ENCODE peak calls at places on chromosomes 7 and 10, in six cellular contexts. G, B, A, X, I and R are unnamed samples. For H3K4me1, the result is how much of the 10 kb centered on the place peaks cover.

GRCh38 chr7:117157871-117158209 is 165.0 kb downstream of the WNT2 start:
- DNase-seq in I (no peak), X (no peak), B (no peak), A (no peak), G (no peak), R (no peak)

GRCh38 chr7:1019789-1020610 is 24.3 kb upstream of the GPR146 start:
- DNase-seq in G (no peak), I (no peak), B (no peak), X (no peak), A (no peak), R (no peak)

GRCh38 chr10:100887761-100888296 is 24.9 kb upstream of the SLF2 start:
- DNase-seq in A (no peak), B (no peak), X (no peak), G (no peak), I (no peak), R (no peak)

GRCh38 chr10:43955002-43955596 is 306.4 kb upstream of the ZNF32 start:
- DNase-seq in X (no peak), B (peak), A (no peak), I (no peak), G (no peak), R (no peak)

GRCh38 chr10:126090911-126091728 is 194.8 kb downstream of the FANK1 start:
- DNase-seq in I (peak), G (no peak), B (no peak), A (no peak), X (no peak), R (no peak)

GRCh38 chr10:77542860-77543259 is 94.7 kb downstream of the KCNMA1 start:
- DNase-seq in I (no peak), X (peak), G (no peak), B (no peak), A (no peak), R (no peak)

GRCh38 chr7:129923709-129924108 is 29.1 kb downstream of the UBE2H start:
- DNase-seq in X (no peak), G (no peak), A (no peak), I (peak), B (no peak), R (no peak)

GRCh38 chr7:79290841-79291497 is 162.5 kb downstream of the MAGI2 start:
- DNase-seq in B (no peak), G (no peak), I (peak), X (no peak), A (no peak), R (no peak)

DNA sequence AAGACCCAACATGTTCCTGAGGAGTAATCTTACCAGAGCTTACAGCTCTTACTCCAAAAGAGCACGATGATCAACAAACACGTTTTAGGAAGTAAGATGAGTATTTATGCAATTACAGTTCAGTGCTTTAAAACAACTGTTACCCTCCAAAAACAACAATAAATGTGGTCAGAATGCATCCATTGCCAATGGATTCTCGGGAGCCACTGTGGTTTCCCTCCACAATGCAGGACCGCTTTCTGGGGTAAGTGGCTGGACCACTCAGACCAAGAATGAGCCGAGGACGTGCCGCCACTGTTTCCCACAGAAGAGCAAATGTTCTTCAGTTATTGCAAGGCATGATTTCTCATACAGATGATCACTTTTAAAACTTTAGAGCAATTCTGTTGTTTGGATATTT is 232.3 kb upstream of the MKLN1 start:
- DNase-seq in I (no peak), B (no peak), G (no peak), A (no peak), X (no peak), R (no peak)
- H3K4me1 ChIP-seq in I (under half), B (half or more), G (under half), A (under half), X (half or more), R (under half)

DNA sequence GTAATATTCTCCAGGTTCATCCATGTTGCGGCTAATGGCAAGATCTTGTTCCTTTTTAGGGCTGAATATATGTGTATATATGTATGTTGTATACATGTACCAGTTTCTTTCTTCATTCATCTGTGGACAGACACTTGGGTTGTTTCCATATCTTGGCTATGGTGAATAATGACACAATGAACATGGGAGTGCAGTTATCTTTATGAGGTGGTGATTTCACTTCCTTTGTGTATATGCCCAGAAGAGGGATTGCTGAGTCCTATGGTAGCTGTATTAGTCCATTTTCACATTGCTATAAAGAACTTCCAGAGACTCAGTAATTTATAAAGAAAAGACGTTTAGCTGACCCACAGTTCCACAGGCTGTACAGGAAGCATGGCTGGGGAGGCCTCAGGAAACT is 17.1 kb upstream of the TSPAN15 start:
- DNase-seq in G (no peak), X (no peak), B (no peak), A (no peak), I (no peak), R (no peak)
- H2AFZ ChIP-seq in G (no peak), X (no peak), B (no peak), A (no peak), I (no peak), R (no peak)

GRCh38 chr10:69406816-69407580 is 9.7 kb downstream of the TACR2 start:
- DNase-seq in X (no peak), G (no peak), A (no peak), B (no peak), I (no peak), R (no peak)
- H3K4me1 ChIP-seq in X (under half), G (under half), A (under half), B (under half), I (under half), R (under half)

GRCh38 chr10:76234827-76235226 is 803.4 kb downstream of the LRMDA start:
- DNase-seq in I (no peak), G (no peak), B (no peak), A (no peak), X (no peak), R (no peak)

GRCh38 chr10:76231258-76231934 is 800.0 kb downstream of the LRMDA start:
- DNase-seq in X (no peak), I (peak), B (peak), A (peak), G (no peak), R (no peak)

GRCh38 chr10:76230866-76231257 is 799.4 kb downstream of the LRMDA start:
- DNase-seq in A (no peak), B (peak), G (no peak), I (no peak), X (no peak), R (no peak)
- H2AFZ ChIP-seq in A (no peak), B (no peak), G (no peak), I (no peak), X (no peak), R (no peak)

GRCh38 chr10:15601819-15602218 is 117.9 kb downstream of the ITGA8 start:
- DNase-seq in X (no peak), B (no peak), I (no peak), A (no peak), G (no peak), R (no peak)

GRCh38 chr10:15609291-15609690 is 110.4 kb downstream of the ITGA8 start:
- DNase-seq in B (no peak), A (no peak), X (no peak), I (no peak), G (no peak), R (no peak)

GRCh38 chr10:15605740-15606369 is 113.9 kb downstream of the ITGA8 start:
- DNase-seq in A (no peak), G (no peak), B (no peak), I (no peak), X (no peak), R (no peak)

DNA sequence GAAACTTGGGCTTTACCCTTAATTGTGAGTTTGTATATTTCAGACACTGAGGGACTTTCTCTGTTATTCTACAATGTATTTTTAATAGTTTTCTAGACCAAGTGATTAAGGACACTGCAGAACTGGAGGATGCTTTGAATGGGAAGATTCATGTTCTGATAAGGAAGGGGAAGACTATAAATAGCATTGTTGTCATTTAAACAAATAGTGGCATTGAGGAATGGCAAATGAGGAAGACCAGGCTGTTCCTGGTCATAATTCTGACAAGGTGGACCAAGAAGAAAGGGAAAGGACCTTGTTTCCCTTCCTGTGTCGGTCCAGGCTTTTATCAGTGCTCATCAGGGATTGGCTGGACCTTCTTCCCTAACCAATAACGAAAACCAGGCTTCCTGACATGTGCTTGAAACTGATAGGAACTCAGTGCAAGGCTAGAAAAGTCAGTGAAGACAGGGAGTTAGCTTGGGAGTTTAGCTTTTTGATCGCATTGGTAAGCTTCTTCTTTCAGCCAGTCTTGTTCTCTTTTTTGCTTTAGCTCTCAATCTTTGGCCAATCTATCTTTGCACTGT is 116.2 kb downstream of the ITGA8 start:
- DNase-seq in B (no peak), A (no peak), I (no peak), G (no peak), X (no peak), R (no peak)
- H3K4me1 ChIP-seq in B (under half), A (under half), I (under half), G (under half), X (under half), R (under half)

DNA sequence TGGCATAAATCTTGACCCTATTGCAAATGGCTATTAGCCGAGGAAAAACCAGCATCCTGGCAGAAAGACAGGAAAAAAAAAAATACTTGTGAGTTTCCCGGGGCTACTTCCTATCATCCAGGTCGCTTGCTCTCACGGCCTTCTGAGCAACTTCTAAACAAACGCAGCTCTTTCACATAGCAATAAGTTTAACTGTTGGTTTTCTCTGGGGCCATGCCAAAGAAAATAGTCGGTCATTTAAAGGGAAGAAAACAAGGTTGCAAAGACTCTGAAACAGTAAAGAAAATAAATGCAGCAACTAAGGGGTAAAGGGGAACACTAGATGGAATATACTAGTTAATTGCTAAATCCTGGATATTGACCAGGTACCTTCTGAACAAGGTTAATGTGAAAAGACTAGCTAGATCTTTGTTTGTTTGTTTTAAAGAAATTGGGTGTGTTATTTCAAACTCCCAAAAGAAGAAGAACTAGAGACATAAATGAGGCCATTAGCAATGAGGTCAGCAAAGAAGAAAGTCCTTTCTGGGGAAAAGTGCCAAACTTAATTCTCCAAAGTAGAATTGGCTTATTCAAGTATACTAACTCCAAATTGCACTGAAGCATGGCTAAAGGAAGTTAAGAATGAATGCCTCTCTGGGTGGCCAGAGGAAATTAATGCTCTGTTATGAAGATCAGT is 54.2 kb downstream of the SLC39A12 start:
- DNase-seq in B (peak), X (no peak), A (no peak), G (no peak), I (peak), R (no peak)
- H2AFZ ChIP-seq in B (no peak), X (no peak), A (peak), G (no peak), I (no peak), R (no peak)

DNA sequence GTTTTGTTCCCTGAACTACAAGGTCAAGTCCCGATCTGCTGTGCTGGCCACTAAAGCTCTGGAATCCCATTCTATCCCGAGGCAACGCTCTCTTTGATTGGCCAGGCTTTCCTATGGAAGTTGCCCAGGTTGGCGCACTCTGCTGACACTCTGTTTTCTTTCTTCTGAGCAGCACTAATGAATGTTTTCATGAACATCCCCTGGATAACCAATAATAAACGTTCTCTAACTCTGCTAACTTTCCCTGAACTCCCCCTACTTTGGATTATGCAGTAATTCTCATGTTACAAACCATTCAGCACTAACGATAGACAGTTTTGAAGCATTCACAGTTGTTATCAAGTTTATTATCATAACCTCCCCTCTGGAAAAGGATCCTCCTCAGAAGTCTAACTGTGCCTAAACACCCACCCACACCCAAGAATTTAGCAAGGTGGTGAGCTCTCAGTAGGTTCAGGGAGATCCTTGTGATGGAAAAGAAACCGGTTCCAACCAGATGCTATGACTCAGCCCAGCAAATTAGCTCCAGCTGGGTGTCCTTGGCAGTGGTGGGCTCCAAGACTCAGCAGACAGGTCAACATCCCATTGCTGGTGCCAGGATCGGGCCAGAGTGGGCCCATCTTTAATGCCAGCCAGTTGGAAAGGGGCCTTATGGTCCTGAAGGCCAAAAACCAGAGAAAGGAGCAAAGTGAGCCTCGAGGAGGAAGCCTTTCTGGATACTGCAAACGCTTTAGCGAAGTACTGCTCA is 68.4 kb downstream of the CREB3L2 start:
- DNase-seq in B (no peak), G (no peak), I (peak), A (no peak), X (no peak), R (no peak)
- H3K4me1 ChIP-seq in B (under half), G (under half), I (under half), A (under half), X (under half), R (under half)

GRCh38 chr7:34821965-34822558 is 164.0 kb downstream of the NPSR1 start:
- DNase-seq in G (no peak), X (no peak), B (peak), A (no peak), I (no peak), R (no peak)
- H2AFZ ChIP-seq in G (no peak), X (no peak), B (peak), A (peak), I (peak), R (no peak)

GRCh38 chr7:68642727-68643126 is 955.5 kb upstream of the AUTS2 start:
- DNase-seq in A (no peak), X (no peak), G (no peak), I (no peak), B (no peak), R (no peak)
- H3K4me1 ChIP-seq in A (under half), X (under half), G (under half), I (under half), B (under half), R (under half)